ENCODE peak calls at places on chromosomes 12 and 14, in four cellular contexts. J is H9, A is IMR-90, K is H1. S is an unnamed sample.
A peak's percentile ranks its signal among the peaks of the same experiment; 100 is the strongest.

GRCh38 chr14:91246051-91246852 is 1.7 kb upstream of the GPR68 start:
- DNase-seq in J (no peak), A (no peak), K (no peak), S (no peak)

GRCh38 chr14:90616881-90617280 is 199.3 kb downstream of the TTC7B start:
- DNase-seq in J (no peak), A (peak; percentile 34), K (no peak), S (no peak)

GRCh38 chr12:83018063-83018462 is 331.4 kb downstream of the TMTC2 start:
- DNase-seq in J (no peak), A (no peak), K (no peak), S (no peak)

GRCh38 chr12:4855121-4855924 is 54.4 kb upstream of the KCNA1 start:
- DNase-seq in J (peak; percentile 90), A (peak; percentile 72), K (peak; percentile 64), S (peak; percentile 91)

GRCh38 chr12:27207626-27208413 is 36.3 kb upstream of the STK38L start:
- DNase-seq in J (no peak), A (peak; percentile 45), K (no peak), S (no peak)

GRCh38 chr14:51304956-51305355 is 64.9 kb downstream of the TMX1 start:
- DNase-seq in J (no peak), A (peak; percentile 96), K (no peak), S (no peak)

GRCh38 chr12:26524862-26525465 is 308.0 kb downstream of the ITPR2 start:
- DNase-seq in J (no peak), A (peak; percentile 28), K (no peak), S (peak; percentile 1)

GRCh38 chr14:91339606-91340369 is 77.8 kb downstream of the CCDC88C start:
- DNase-seq in J (no peak), A (no peak), K (no peak), S (no peak)

GRCh38 chr12:53133722-53134121 is 30.4 kb downstream of the SOAT2 start:
- DNase-seq in J (no peak), A (no peak), K (no peak), S (no peak)

GRCh38 chr14:80996049-80996901 is 40.9 kb downstream of the TSHR start:
- DNase-seq in J (no peak), A (peak; percentile 84), K (no peak), S (peak; percentile 90)

GRCh38 chr14:105647784-105648608 is 121.6 kb downstream of the TMEM121 start:
- DNase-seq in J (no peak), A (no peak), K (no peak), S (no peak)

GRCh38 chr12:62695696-62696095 is 229.1 kb downstream of the MON2 start:
- DNase-seq in J (no peak), A (no peak), K (no peak), S (no peak)

GRCh38 chr12:80356092-80356491 is 87.9 kb upstream of the PTPRQ start:
- DNase-seq in J (no peak), A (no peak), K (no peak), S (no peak)

GRCh38 chr12:69925291-69925690 is 100.3 kb downstream of the MYRFL start:
- DNase-seq in J (no peak), A (no peak), K (no peak), S (peak; percentile 34)

GRCh38 chr12:69929531-69929930 is 104.5 kb downstream of the MYRFL start:
- DNase-seq in J (no peak), A (peak; percentile 6), K (no peak), S (no peak)

GRCh38 chr12:69922999-69923398 is 98.0 kb downstream of the MYRFL start:
- DNase-seq in J (no peak), A (no peak), K (no peak), S (no peak)

GRCh38 chr12:69929125-69929524 is 104.1 kb downstream of the MYRFL start:
- DNase-seq in J (no peak), A (no peak), K (no peak), S (no peak)

DNA sequence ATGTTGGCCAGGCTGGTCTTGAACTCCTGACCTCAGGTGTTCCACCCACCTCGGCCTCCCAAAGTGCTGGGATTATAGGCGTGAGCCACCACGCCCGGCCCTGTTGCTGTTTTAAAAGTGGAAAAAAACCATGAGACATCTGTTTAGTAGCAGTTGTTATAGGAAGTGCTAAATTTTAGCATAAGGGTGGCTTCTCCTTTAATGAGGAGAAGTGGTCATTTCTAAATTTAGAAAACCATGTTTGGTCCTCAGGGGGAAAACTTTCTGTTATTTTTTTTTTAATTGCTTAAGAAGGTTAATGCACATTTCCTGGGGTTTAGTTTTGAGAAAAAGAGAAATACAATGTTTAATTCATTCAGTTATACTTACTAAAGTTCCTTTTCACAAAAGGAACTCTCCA is 102.1 kb downstream of the MYRFL start:
- DNase-seq in J (no peak), A (no peak), K (no peak), S (no peak)
- H4K8ac ChIP-seq in J (no peak overlapping the region), A (no peak overlapping the region), K (no peak overlapping the region), S (no peak overlapping the region)

GRCh38 chr12:102913453-102914226 is 3.4 kb downstream of the PAH start:
- DNase-seq in J (no peak), A (no peak), K (no peak), S (peak; percentile 38)

GRCh38 chr12:102918840-102919239 is 1.8 kb upstream of the PAH start:
- DNase-seq in J (no peak), A (no peak), K (no peak), S (no peak)

GRCh38 chr12:102920271-102920670 is 3.2 kb upstream of the PAH start:
- DNase-seq in J (no peak), A (no peak), K (no peak), S (no peak)

GRCh38 chr12:102917026-102917787 is at the start of gene PAH:
- DNase-seq in J (peak; percentile 97), A (no peak), K (peak; percentile 51), S (peak; percentile 33)

DNA sequence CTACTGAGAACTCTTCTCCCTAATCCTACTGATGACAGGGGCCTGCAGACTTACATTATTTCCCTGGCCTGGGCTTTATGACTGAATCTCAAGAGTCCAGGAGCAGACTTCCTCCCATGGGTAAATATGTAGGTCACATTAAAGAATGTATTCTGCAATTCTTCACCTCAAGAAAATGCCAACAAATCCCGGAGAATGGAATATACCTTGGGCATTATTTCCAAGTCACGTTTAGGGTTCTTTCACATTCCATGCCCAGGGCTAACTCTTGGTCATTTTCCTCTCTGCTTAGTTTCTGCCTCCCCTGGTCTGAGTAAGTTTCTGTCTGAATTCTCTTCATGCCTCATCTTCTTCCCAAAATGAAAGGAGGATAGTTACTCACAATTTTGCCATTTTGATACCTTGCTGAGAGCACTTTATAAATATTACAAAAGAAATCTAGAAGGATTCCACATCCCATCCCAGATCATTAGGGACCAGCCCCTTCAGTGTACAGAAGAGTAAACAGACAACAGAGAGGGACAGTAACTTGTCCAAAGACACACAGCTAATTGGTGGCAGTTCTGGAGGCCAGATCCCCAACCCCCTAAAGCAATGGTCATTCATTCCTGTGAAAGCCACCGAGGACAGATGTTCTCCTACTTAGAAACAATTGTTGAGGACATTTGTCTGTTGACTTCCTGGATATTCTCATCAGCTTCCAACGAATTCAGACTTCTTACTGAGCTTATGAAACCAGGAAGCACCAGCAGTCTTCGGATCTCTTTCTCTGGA is 605 bp downstream of the PAH start:
- DNase-seq in J (no peak), A (no peak), K (no peak), S (no peak)
- H2AFZ ChIP-seq in J (no peak overlapping the region), A (no peak overlapping the region), K (peak overlapping the region; percentile 70), S (peak overlapping the region; percentile 56)

GRCh38 chr14:100116134-100116533 is 43.3 kb downstream of the DEGS2 start:
- DNase-seq in J (no peak), A (no peak), K (no peak), S (no peak)

GRCh38 chr14:100115236-100115635 is 44.2 kb downstream of the DEGS2 start:
- DNase-seq in J (no peak), A (no peak), K (no peak), S (no peak)

GRCh38 chr14:100114109-100114765 is 45.2 kb downstream of the DEGS2 start:
- DNase-seq in J (no peak), A (no peak), K (no peak), S (no peak)

GRCh38 chr14:100117026-100117425 is 42.4 kb downstream of the DEGS2 start:
- DNase-seq in J (no peak), A (no peak), K (no peak), S (no peak)

DNA sequence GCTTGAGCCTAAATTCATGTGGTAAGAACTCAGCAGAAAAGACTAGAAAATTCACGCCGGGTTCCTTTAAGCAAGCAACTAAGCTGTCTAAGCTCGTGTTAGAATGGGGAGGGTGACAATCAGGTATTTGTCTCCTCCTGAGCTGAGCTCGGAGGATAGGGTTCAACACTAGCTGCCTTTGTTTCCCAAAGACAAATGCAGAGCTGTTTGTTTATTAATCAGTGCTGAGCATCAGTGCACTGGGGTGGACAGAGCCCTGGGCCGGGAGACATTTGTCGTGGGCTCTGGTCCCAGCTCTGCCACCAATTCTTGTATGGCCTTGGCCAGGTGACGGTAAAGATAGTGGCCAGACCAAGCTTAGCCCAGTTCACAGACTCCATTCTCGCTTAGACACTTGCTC is 43.7 kb downstream of the DEGS2 start:
- DNase-seq in J (no peak), A (no peak), K (no peak), S (no peak)
- H3K27ac ChIP-seq in J (no peak overlapping the region), A (no peak overlapping the region), K (no peak overlapping the region), S (no peak overlapping the region)

GRCh38 chr12:56599797-56600196 is 30.3 kb downstream of the BAZ2A start:
- DNase-seq in J (no peak), A (no peak), K (no peak), S (no peak)
- H4K8ac ChIP-seq in J (no peak overlapping the region), A (no peak overlapping the region), K (no peak overlapping the region), S (no peak overlapping the region)

GRCh38 chr14:58555647-58556046 is 82.1 kb upstream of the DACT1 start:
- DNase-seq in J (no peak), A (no peak), K (no peak), S (no peak)

GRCh38 chr14:58565834-58566233 is 71.9 kb upstream of the DACT1 start:
- DNase-seq in J (no peak), A (no peak), K (no peak), S (no peak)

GRCh38 chr14:58563981-58564380 is 73.8 kb upstream of the DACT1 start:
- DNase-seq in J (no peak), A (no peak), K (no peak), S (no peak)

GRCh38 chr14:58557242-58557641 is 80.5 kb upstream of the DACT1 start:
- DNase-seq in J (no peak), A (peak; percentile 44), K (no peak), S (no peak)

GRCh38 chr14:58560208-58560607 is 77.6 kb upstream of the DACT1 start:
- DNase-seq in J (no peak), A (peak; percentile 80), K (no peak), S (no peak)
- H2AFZ ChIP-seq in J (no peak overlapping the region), A (no peak overlapping the region), K (no peak overlapping the region), S (no peak overlapping the region)

GRCh38 chr12:57693317-57693658 is 644 bp upstream of the OS9 start:
- DNase-seq in J (no peak), A (no peak), K (no peak), S (no peak)
- H3K27ac ChIP-seq in J (no peak overlapping the region), A (no peak overlapping the region), K (no peak overlapping the region), S (no peak overlapping the region)

GRCh38 chr12:115353467-115353866 is 669.5 kb upstream of the TBX3 start:
- DNase-seq in J (no peak), A (no peak), K (no peak), S (no peak)

GRCh38 chr12:115354007-115354452 is 670.1 kb upstream of the TBX3 start:
- DNase-seq in J (no peak), A (peak; percentile 98), K (no peak), S (peak; percentile 26)

GRCh38 chr12:115354476-115354890 is 670.5 kb upstream of the TBX3 start:
- DNase-seq in J (no peak), A (peak; percentile 16), K (no peak), S (no peak)

GRCh38 chr12:115355301-115355700 is 671.3 kb upstream of the TBX3 start:
- DNase-seq in J (no peak), A (peak; percentile 45), K (no peak), S (no peak)

GRCh38 chr12:115357681-115358080 is 673.7 kb upstream of the TBX3 start:
- DNase-seq in J (no peak), A (no peak), K (no peak), S (no peak)
- H4K8ac ChIP-seq in J (no peak overlapping the region), A (no peak overlapping the region), K (no peak overlapping the region), S (no peak overlapping the region)

S was measured in trophoblast cell.